ENCODE peak calls at places on chromosome 17, in four cellular contexts. One of them, this sample, is unnamed.

GRCh38 chr17:47808830-47809480 is 12.6 kb downstream of the OSBPL7 start:
- DNase-seq in MV-4-11: no peak
- DNase-seq in NCI-H748 treated with DMSO at 0.1 percent for 48 hours: no peak
- DNase-seq in NCI-H2081: no peak
- DNase-seq in this sample: no peak

GRCh38 chr17:2212328-2212981 is 91.1 kb downstream of the SMG6 start:
- DNase-seq in NCI-H2081: no peak
- DNase-seq in MV-4-11: no peak
- DNase-seq in NCI-H748 treated with DMSO at 0.1 percent for 48 hours: no peak
- DNase-seq in this sample: no peak

GRCh38 chr17:45019177-45019711 is 32.2 kb downstream of the DCAKD start:
- DNase-seq in NCI-H748 treated with DMSO at 0.1 percent for 48 hours: peak
- DNase-seq in MV-4-11: no peak
- DNase-seq in NCI-H2081: peak
- DNase-seq in this sample: peak

GRCh38 chr17:76725580-76726230 is 701 bp downstream of the JMJD6 start:
- DNase-seq in NCI-H2081: peak
- DNase-seq in MV-4-11: peak
- DNase-seq in NCI-H748 treated with DMSO at 0.1 percent for 48 hours: no peak
- DNase-seq in this sample: peak

GRCh38 chr17:21108651-21109050 is 18.1 kb upstream of the DHRS7B start:
- DNase-seq in NCI-H2081: no peak
- DNase-seq in NCI-H748 treated with DMSO at 0.1 percent for 48 hours: no peak
- DNase-seq in MV-4-11: no peak
- DNase-seq in this sample: no peak

GRCh38 chr17:70086468-70086867 is 11.4 kb downstream of the KCNJ16 start:
- DNase-seq in NCI-H2081: no peak
- DNase-seq in NCI-H748 treated with DMSO at 0.1 percent for 48 hours: no peak
- DNase-seq in MV-4-11: no peak
- DNase-seq in this sample: no peak

GRCh38 chr17:39543176-39543575 is 64.5 kb downstream of the NEUROD2 start:
- DNase-seq in MV-4-11: no peak
- DNase-seq in NCI-H2081: no peak
- DNase-seq in NCI-H748 treated with DMSO at 0.1 percent for 48 hours: no peak
- DNase-seq in this sample: no peak

GRCh38 chr17:28407130-28407973 is 1.3 kb upstream of the SLC46A1 start:
- DNase-seq in NCI-H2081: peak
- DNase-seq in MV-4-11: no peak
- DNase-seq in NCI-H748 treated with DMSO at 0.1 percent for 48 hours: no peak
- DNase-seq in this sample: no peak

GRCh38 chr17:81412490-81413093 is 17.3 kb downstream of the BAHCC1 start:
- DNase-seq in NCI-H748 treated with DMSO at 0.1 percent for 48 hours: no peak
- DNase-seq in NCI-H2081: no peak
- DNase-seq in MV-4-11: no peak
- DNase-seq in this sample: no peak

GRCh38 chr17:1259910-1260389 is 10.3 kb upstream of the BHLHA9 start:
- DNase-seq in NCI-H748 treated with DMSO at 0.1 percent for 48 hours: no peak
- DNase-seq in MV-4-11: no peak
- DNase-seq in NCI-H2081: no peak
- DNase-seq in this sample: no peak

GRCh38 chr17:42286411-42287295 is 1.6 kb upstream of the STAT5A start:
- DNase-seq in MV-4-11: peak
- DNase-seq in NCI-H2081: no peak
- DNase-seq in NCI-H748 treated with DMSO at 0.1 percent for 48 hours: no peak
- DNase-seq in this sample: peak

GRCh38 chr17:4604111-4604644 is 19.8 kb downstream of the SMTNL2 start:
- DNase-seq in MV-4-11: no peak
- DNase-seq in NCI-H2081: peak
- DNase-seq in NCI-H748 treated with DMSO at 0.1 percent for 48 hours: no peak
- DNase-seq in this sample: no peak

GRCh38 chr17:56761387-56761786 is 72.3 kb downstream of the C17orf67 start:
- DNase-seq in MV-4-11: no peak
- DNase-seq in NCI-H748 treated with DMSO at 0.1 percent for 48 hours: no peak
- DNase-seq in NCI-H2081: no peak
- DNase-seq in this sample: no peak

GRCh38 chr17:60630352-60630751 is 30.4 kb downstream of the PPM1D start:
- DNase-seq in MV-4-11: no peak
- DNase-seq in NCI-H2081: no peak
- DNase-seq in NCI-H748 treated with DMSO at 0.1 percent for 48 hours: no peak
- DNase-seq in this sample: no peak

GRCh38 chr17:17058304-17058703 is 16.0 kb downstream of the MPRIP start:
- DNase-seq in NCI-H2081: no peak
- DNase-seq in NCI-H748 treated with DMSO at 0.1 percent for 48 hours: no peak
- DNase-seq in MV-4-11: no peak
- DNase-seq in this sample: no peak

GRCh38 chr17:70168044-70168978 is 1.0 kb upstream of the KCNJ2 start:
- DNase-seq in NCI-H748 treated with DMSO at 0.1 percent for 48 hours: peak
- DNase-seq in MV-4-11: peak
- DNase-seq in NCI-H2081: peak
- DNase-seq in this sample: peak

GRCh38 chr17:29084476-29085148 is 41.7 kb downstream of the PIPOX start:
- DNase-seq in NCI-H748 treated with DMSO at 0.1 percent for 48 hours: peak
- DNase-seq in MV-4-11: no peak
- DNase-seq in NCI-H2081: peak
- DNase-seq in this sample: no peak

GRCh38 chr17:32289454-32289853 is 23.8 kb downstream of the RHBDL3 start:
- DNase-seq in MV-4-11: no peak
- DNase-seq in NCI-H2081: no peak
- DNase-seq in NCI-H748 treated with DMSO at 0.1 percent for 48 hours: no peak
- DNase-seq in this sample: no peak

GRCh38 chr17:83101805-83102480 is 22.5 kb downstream of the METRNL start:
- DNase-seq in NCI-H2081: no peak
- DNase-seq in NCI-H748 treated with DMSO at 0.1 percent for 48 hours: no peak
- DNase-seq in MV-4-11: no peak
- DNase-seq in this sample: no peak

GRCh38 chr17:65181237-65182061 is 44.3 kb downstream of the RGS9 start:
- DNase-seq in NCI-H748 treated with DMSO at 0.1 percent for 48 hours: no peak
- DNase-seq in NCI-H2081: no peak
- DNase-seq in MV-4-11: peak
- DNase-seq in this sample: peak

GRCh38 chr17:1617620-1618174 is 10.9 kb downstream of the SLC43A2 start:
- DNase-seq in NCI-H2081: no peak
- DNase-seq in MV-4-11: no peak
- DNase-seq in NCI-H748 treated with DMSO at 0.1 percent for 48 hours: no peak
- DNase-seq in this sample: no peak

GRCh38 chr17:44408786-44409185 is 19.3 kb upstream of the ITGA2B start:
- DNase-seq in NCI-H2081: no peak
- DNase-seq in NCI-H748 treated with DMSO at 0.1 percent for 48 hours: no peak
- DNase-seq in MV-4-11: no peak
- DNase-seq in this sample: no peak

GRCh38 chr17:21453144-21453982 is 77.2 kb downstream of the KCNJ12 start:
- DNase-seq in MV-4-11: no peak
- DNase-seq in NCI-H748 treated with DMSO at 0.1 percent for 48 hours: no peak
- DNase-seq in NCI-H2081: no peak
- DNase-seq in this sample: no peak

GRCh38 chr17:55157165-55157564 is 107.6 kb upstream of the HLF start:
- DNase-seq in NCI-H748 treated with DMSO at 0.1 percent for 48 hours: no peak
- DNase-seq in MV-4-11: no peak
- DNase-seq in NCI-H2081: no peak
- DNase-seq in this sample: no peak

GRCh38 chr17:67435122-67435521 is 58.0 kb downstream of the PITPNC1 start:
- DNase-seq in NCI-H2081: no peak
- DNase-seq in MV-4-11: peak
- DNase-seq in NCI-H748 treated with DMSO at 0.1 percent for 48 hours: no peak
- DNase-seq in this sample: peak

GRCh38 chr17:74633261-74633783 is 9.8 kb upstream of the CD300E start:
- DNase-seq in NCI-H748 treated with DMSO at 0.1 percent for 48 hours: no peak
- DNase-seq in NCI-H2081: no peak
- DNase-seq in MV-4-11: no peak
- DNase-seq in this sample: no peak

GRCh38 chr17:4605826-4606225 is 21.5 kb downstream of the SMTNL2 start:
- DNase-seq in NCI-H2081: no peak
- DNase-seq in NCI-H748 treated with DMSO at 0.1 percent for 48 hours: no peak
- DNase-seq in MV-4-11: peak
- DNase-seq in this sample: peak

GRCh38 chr17:49443862-49444261 is 29.2 kb upstream of the PHB1 start:
- DNase-seq in NCI-H2081: no peak
- DNase-seq in MV-4-11: no peak
- DNase-seq in NCI-H748 treated with DMSO at 0.1 percent for 48 hours: no peak
- DNase-seq in this sample: no peak

GRCh38 chr17:66986659-66987058 is 22.2 kb downstream of the CACNG4 start:
- DNase-seq in MV-4-11: no peak
- DNase-seq in NCI-H2081: no peak
- DNase-seq in NCI-H748 treated with DMSO at 0.1 percent for 48 hours: no peak
- DNase-seq in this sample: no peak

This sample was measured in NB4.